ENCODE peak calls at places on chromosomes 5 and 9, in four cellular contexts. S is stomach, O is GM12865, J is ELR. A is an unnamed sample.
A peak's percentile ranks its signal among the peaks of the same experiment; 100 is the strongest.

GRCh38 chr5:173829826-173830225 is 58.3 kb upstream of the CPEB4 start:
- DNase-seq in J (peak; percentile 26), O (peak; percentile 45), S (no peak), A (no peak)

GRCh38 chr5:28216939-28217360 is 1178.6 kb upstream of the CDH9 start:
- DNase-seq in O (peak; percentile 47), J (no peak), S (no peak), A (no peak)

GRCh38 chr9:116381350-116381749 is 227.8 kb downstream of the PAPPA start:
- DNase-seq in O (no peak), J (no peak), S (no peak), A (no peak)

GRCh38 chr5:127293373-127293772 is 2.8 kb downstream of the MEGF10 start:
- DNase-seq in J (no peak), O (no peak), S (no peak), A (no peak)

GRCh38 chr9:134028575-134029247 is 3.4 kb downstream of the BRD3OS start:
- DNase-seq in S (no peak), O (no peak), J (no peak), A (no peak)

GRCh38 chr9:105392531-105392930 is 55.3 kb upstream of the FSD1L start:
- DNase-seq in S (no peak), J (no peak), O (no peak), A (no peak)

GRCh38 chr9:128819716-128820664 is 1.7 kb downstream of the ENDOG start:
- DNase-seq in J (peak; percentile 26), S (no peak), O (no peak), A (no peak)

GRCh38 chr9:105330201-105330600 is 85.8 kb downstream of the SLC44A1 start:
- DNase-seq in J (no peak), S (no peak), O (no peak), A (no peak)

GRCh38 chr9:133045132-133045531 is 14.3 kb downstream of the GTF3C5 start:
- DNase-seq in J (no peak), S (no peak), O (no peak), A (no peak)

GRCh38 chr9:116355153-116355827 is 201.7 kb downstream of the PAPPA start:
- DNase-seq in S (peak; percentile 41), O (no peak), J (no peak), A (no peak)

GRCh38 chr5:31225118-31225517 is 31.6 kb downstream of the CDH6 start:
- DNase-seq in O (no peak), S (no peak), J (peak; percentile 1), A (no peak)

GRCh38 chr5:58330781-58331180 is 129.1 kb downstream of the PLK2 start:
- DNase-seq in S (no peak), J (no peak), O (no peak), A (no peak)

GRCh38 chr5:41649659-41650058 is 139.3 kb upstream of the PLCXD3 start:
- DNase-seq in S (no peak), O (no peak), J (peak; percentile 3), A (no peak)

GRCh38 chr5:147332643-147333042 is 97.8 kb downstream of the STK32A start:
- DNase-seq in J (no peak), S (no peak), O (no peak), A (no peak)

GRCh38 chr9:134474058-134474370 is 147.8 kb downstream of the RXRA start:
- DNase-seq in O (no peak), J (no peak), S (no peak), A (no peak)

GRCh38 chr9:124779368-124780059 is 2.6 kb downstream of the OLFML2A start:
- DNase-seq in O (no peak), J (peak; percentile 79), S (peak; percentile 23), A (peak; percentile 36)

GRCh38 chr9:78053627-78054026 is 22.0 kb upstream of the GNAQ start:
- DNase-seq in S (no peak), O (no peak), J (no peak), A (no peak)

GRCh38 chr5:151221574-151221973 is 2.3 kb downstream of the CCDC69 start:
- DNase-seq in O (no peak), S (no peak), J (peak; percentile 68), A (no peak)

GRCh38 chr5:6943749-6944148 is 230.5 kb downstream of the TENT4A start:
- DNase-seq in S (no peak), O (no peak), J (no peak), A (no peak)

GRCh38 chr5:664343-664993 is 28.7 kb downstream of the TPPP start:
- DNase-seq in J (no peak), S (peak; percentile 92), O (no peak), A (no peak)

GRCh38 chr9:113509463-113509862 is 45.9 kb downstream of the RGS3 start:
- DNase-seq in J (no peak), S (no peak), O (no peak), A (no peak)